ENCODE peak calls at places on chromosomes 11 and 22, in eight cellular contexts. C is vagina, G is cardiac muscle cell, X is ovary, M is GM23338, Q is endothelial cell of umbilical vein, P is H1, I is Peyer's patch. B is an unnamed sample. For H3K4me1, the result is how much of the 10 kb centered on the place peaks cover.

GRCh38 chr11:17391493-17392355 is 3.3 kb upstream of the KCNJ11 start:
- DNase-seq in C (no peak), G (no peak), X (no peak), M (no peak), Q (no peak), P (no peak), I (no peak), B (no peak)

GRCh38 chr11:9003573-9004309 is at the start of gene NRIP3:
- DNase-seq in C (no peak), G (peak), X (peak), M (peak), Q (peak), P (peak), I (peak), B (no peak)

GRCh38 chr22:29212738-29213137 is 7.0 kb downstream of the EMID1 start:
- DNase-seq in C (no peak), G (no peak), X (no peak), M (no peak), Q (no peak), P (no peak), I (no peak), B (no peak)

GRCh38 chr11:27319065-27319464 is 44.0 kb downstream of the CCDC34 start:
- DNase-seq in C (no peak), G (peak), X (no peak), M (no peak), Q (no peak), P (no peak), I (no peak), B (no peak)

GRCh38 chr11:134999490-135000066 is 587.5 kb upstream of the B3GAT1 start:
- DNase-seq in C (peak), G (no peak), X (no peak), M (peak), Q (no peak), P (no peak), I (no peak), B (no peak)

GRCh38 chr22:46914916-46915894 is 152.8 kb downstream of the TBC1D22A start:
- DNase-seq in C (no peak), G (no peak), X (no peak), M (no peak), Q (no peak), P (no peak), I (no peak), B (no peak)

GRCh38 chr11:3124821-3125220 is 40.3 kb downstream of the OSBPL5 start:
- DNase-seq in C (no peak), G (no peak), X (no peak), M (no peak), Q (no peak), P (no peak), I (no peak), B (no peak)

GRCh38 chr22:38853149-38853548 is 9.3 kb upstream of the NPTXR start:
- DNase-seq in C (no peak), G (no peak), X (no peak), M (no peak), Q (no peak), P (no peak), I (no peak), B (no peak)

GRCh38 chr11:86951706-86952105 is 3.5 kb downstream of the FZD4 start:
- DNase-seq in C (no peak), G (no peak), X (no peak), M (no peak), Q (peak), P (no peak), I (no peak), B (no peak)

GRCh38 chr11:88454881-88455280 is 117.3 kb upstream of the CTSC start:
- DNase-seq in C (no peak), G (no peak), X (no peak), M (no peak), Q (no peak), P (no peak), I (no peak), B (no peak)

GRCh38 chr11:61890536-61891330 is 612 bp downstream of the FADS3 start:
- DNase-seq in C (no peak), G (peak), X (peak), M (no peak), Q (peak), P (no peak), I (peak), B (no peak)

GRCh38 chr11:72234514-72234830 is 9.5 kb downstream of the PHOX2A start:
- DNase-seq in C (no peak), G (no peak), X (no peak), M (no peak), Q (no peak), P (no peak), I (no peak), B (no peak)

GRCh38 chr11:29120329-29120695 is 896.5 kb downstream of the KCNA4 start:
- DNase-seq in C (no peak), G (no peak), X (no peak), M (no peak), Q (no peak), P (no peak), I (no peak), B (no peak)

GRCh38 chr11:28701760-28702449 is 593.7 kb downstream of the METTL15 start:
- DNase-seq in C (no peak), G (no peak), X (no peak), M (no peak), Q (peak), P (no peak), I (no peak), B (peak)

GRCh38 chr11:45859661-45860140 is 12.4 kb downstream of the CRY2 start:
- DNase-seq in C (no peak), G (peak), X (peak), M (peak), Q (peak), P (no peak), I (peak), B (no peak)

GRCh38 chr11:16853859-16854258 is 115.4 kb downstream of the C11orf58 start:
- DNase-seq in C (no peak), G (no peak), X (no peak), M (no peak), Q (no peak), P (no peak), I (no peak), B (no peak)

GRCh38 chr11:65454696-65455456 is 32.3 kb downstream of the NEAT1 start:
- DNase-seq in C (no peak), G (peak), X (peak), M (peak), Q (peak), P (peak), I (peak), B (no peak)

GRCh38 chr11:85709983-85710382 is 24.0 kb upstream of the CCDC89 start:
- DNase-seq in C (no peak), G (no peak), X (no peak), M (no peak), Q (no peak), P (no peak), I (no peak), B (no peak)

GRCh38 chr22:28116261-28116673 is 197.2 kb upstream of the PITPNB start:
- DNase-seq in C (no peak), G (peak), X (peak), M (peak), Q (no peak), P (no peak), I (no peak), B (no peak)

GRCh38 chr11:44561275-44561781 is 4.1 kb upstream of the CD82 start:
- DNase-seq in C (no peak), G (no peak), X (no peak), M (no peak), Q (no peak), P (no peak), I (no peak), B (no peak)

GRCh38 chr22:27801197-27801615 is 350 bp downstream of the MN1 start:
- DNase-seq in C (no peak), G (peak), X (peak), M (peak), Q (peak), P (no peak), I (no peak), B (no peak)

GRCh38 chr22:31569126-31569525 is 72.8 kb downstream of the SFI1 start:
- DNase-seq in C (no peak), G (no peak), X (no peak), M (no peak), Q (no peak), P (no peak), I (no peak), B (no peak)

GRCh38 chr22:31692186-31692886 is 30.3 kb upstream of the PISD start:
- DNase-seq in C (no peak), G (peak), X (no peak), M (no peak), Q (no peak), P (no peak), I (no peak), B (no peak)

GRCh38 chr22:42132457-42132856 is 1.8 kb upstream of the CYP2D6 start:
- DNase-seq in C (no peak), G (no peak), X (no peak), M (peak), Q (no peak), P (no peak), I (no peak), B (no peak)

GRCh38 chr11:67632175-67632981 is 2.6 kb upstream of the NUDT8 start:
- DNase-seq in C (no peak), G (no peak), X (no peak), M (no peak), Q (no peak), P (no peak), I (peak), B (no peak)

GRCh38 chr22:31627223-31627731 is 34.7 kb downstream of the PISD start:
- DNase-seq in C (no peak), G (no peak), X (peak), M (no peak), Q (peak), P (no peak), I (peak), B (no peak)

GRCh38 chr22:31611065-31611760 is 50.8 kb downstream of the PISD start:
- DNase-seq in C (no peak), G (peak), X (peak), M (no peak), Q (peak), P (no peak), I (peak), B (no peak)

GRCh38 chr11:14904745-14905103 is 12.7 kb upstream of the CYP2R1 start:
- DNase-seq in C (no peak), G (peak), X (peak), M (peak), Q (peak), P (no peak), I (peak), B (no peak)

GRCh38 chr11:36304349-36304748 is 8.3 kb downstream of the PRR5L start:
- DNase-seq in C (no peak), G (no peak), X (no peak), M (no peak), Q (no peak), P (no peak), I (no peak), B (no peak)

GRCh38 chr11:71309611-71310010 is 57.2 kb upstream of the SHANK2 start:
- DNase-seq in C (peak), G (no peak), X (no peak), M (no peak), Q (no peak), P (no peak), I (peak), B (no peak)

GRCh38 chr11:13008625-13009475 is at the start of gene RASSF10:
- DNase-seq in C (no peak), G (peak), X (no peak), M (peak), Q (peak), P (peak), I (peak), B (no peak)

GRCh38 chr11:30333405-30333804 is 10.5 kb downstream of the ARL14EP start:
- DNase-seq in C (no peak), G (no peak), X (no peak), M (peak), Q (no peak), P (no peak), I (no peak), B (peak)

GRCh38 chr11:43558556-43559127 is 121.9 kb upstream of the HSD17B12 start:
- DNase-seq in C (no peak), G (no peak), X (no peak), M (no peak), Q (no peak), P (no peak), I (no peak), B (no peak)

GRCh38 chr22:45704648-45705047 is 33.0 kb downstream of the ATXN10 start:
- DNase-seq in C (no peak), G (no peak), X (no peak), M (no peak), Q (no peak), P (no peak), I (no peak), B (no peak)

GRCh38 chr11:120467627-120468026 is 43.9 kb upstream of the GRIK4 start:
- DNase-seq in C (no peak), G (no peak), X (no peak), M (no peak), Q (no peak), P (no peak), I (no peak), B (no peak)

GRCh38 chr11:95524328-95525036 is 265.1 kb downstream of the FAM76B start:
- DNase-seq in C (no peak), G (no peak), X (no peak), M (no peak), Q (no peak), P (no peak), I (no peak), B (no peak)

GRCh38 chr11:59611570-59612565 is 3.7 kb downstream of the OSBP start:
- DNase-seq in C (no peak), G (no peak), X (no peak), M (no peak), Q (peak), P (no peak), I (no peak), B (no peak)

GRCh38 chr11:32032052-32032451 is 58.8 kb upstream of the RCN1 start:
- DNase-seq in C (no peak), G (no peak), X (no peak), M (no peak), Q (no peak), P (no peak), I (no peak), B (no peak)

DNA sequence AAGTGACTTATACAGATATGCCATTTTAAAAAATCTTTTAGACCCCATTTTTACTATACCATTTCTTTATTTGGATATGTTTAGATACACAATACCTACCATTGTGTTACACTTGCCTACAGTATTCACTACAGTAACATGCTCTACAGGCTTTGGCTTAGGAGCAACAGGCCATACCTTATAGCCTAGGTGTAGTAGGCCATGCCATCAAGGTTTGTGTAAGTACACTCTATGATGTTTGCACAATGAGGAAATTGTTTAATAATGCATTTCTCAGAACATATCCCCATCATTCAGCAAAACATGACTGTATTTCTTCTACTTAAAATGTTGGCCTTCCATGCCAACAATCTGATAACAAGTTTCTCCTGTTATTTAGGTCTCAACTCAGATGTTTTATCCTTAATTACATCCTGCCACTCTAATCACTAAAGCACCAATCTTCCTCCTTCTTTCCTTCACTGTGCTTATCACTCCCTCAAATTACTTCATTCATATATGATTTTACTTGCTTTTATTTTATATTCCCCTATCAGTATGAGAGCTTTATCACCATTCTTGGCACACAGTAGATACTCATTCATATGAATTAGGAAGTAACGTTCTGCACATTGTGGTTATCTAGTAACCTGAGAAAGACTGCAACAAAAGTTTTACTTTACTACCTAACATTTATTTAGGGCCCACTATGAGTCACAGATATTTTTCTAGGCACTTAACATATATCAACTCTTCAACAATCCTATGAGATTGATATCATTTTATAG is 1559.7 kb upstream of the TENM4 start:
- DNase-seq in C (no peak), G (no peak), X (no peak), M (no peak), Q (peak), P (no peak), I (no peak), B (no peak)
- TF ChIP-seq CTCF in C (no peak), G (no peak), X (no peak), M (no peak), Q (no peak), P (no peak), I (no peak), B (no peak)

DNA sequence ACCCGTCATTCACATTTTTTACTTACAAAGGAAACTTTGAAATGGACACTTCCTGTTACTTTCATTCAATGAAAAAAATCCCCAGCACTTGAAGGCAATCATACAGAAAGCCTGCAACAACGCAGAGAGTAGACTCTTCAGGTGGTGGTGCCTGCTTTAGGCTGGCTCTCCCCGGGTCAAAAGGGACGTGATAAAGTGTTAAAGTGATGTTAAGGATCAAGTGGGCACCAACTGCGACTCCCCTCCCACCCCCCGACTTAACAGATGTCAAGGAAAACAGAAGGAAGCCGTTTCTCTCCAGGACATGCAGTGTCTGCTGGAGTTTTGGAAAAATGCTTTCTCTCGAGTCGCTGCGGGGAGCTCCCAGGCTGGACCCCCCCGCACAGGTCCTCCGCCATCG is 414 bp upstream of the PNPLA3 start:
- DNase-seq in C (no peak), G (peak), X (no peak), M (no peak), Q (peak), P (no peak), I (no peak), B (no peak)
- H3K4me1 ChIP-seq in C (under half), G (under half), X (under half), M (under half), Q (under half), P (under half), I (under half), B (under half)

DNA sequence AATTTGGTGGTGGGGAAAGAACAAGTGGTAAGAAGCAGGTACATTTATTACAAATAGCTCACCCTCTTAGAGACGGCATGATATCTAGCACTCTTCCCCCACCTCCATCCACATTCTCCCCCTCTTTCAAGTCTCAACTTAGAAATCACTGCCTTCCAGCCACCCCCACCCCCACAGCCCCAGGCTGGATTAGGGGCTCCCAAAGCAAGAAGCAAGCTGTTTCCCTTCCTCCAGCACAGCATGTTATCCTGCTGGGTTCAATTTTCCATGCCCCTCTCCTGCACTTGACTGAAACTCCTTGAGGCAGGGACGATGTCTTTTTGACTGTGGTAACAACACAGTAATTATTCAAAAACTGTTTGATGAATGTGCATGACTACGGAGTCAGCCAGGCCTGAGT is 350.7 kb downstream of the LARGE1 start:
- DNase-seq in C (no peak), G (no peak), X (no peak), M (peak), Q (no peak), P (no peak), I (no peak), B (no peak)
- H3K4me3 ChIP-seq in C (no peak), G (no peak), X (no peak), M (no peak), Q (no peak), P (no peak), I (no peak), B (no peak)

GRCh38 chr11:81569999-81570398 is 1163.7 kb downstream of the FAM181B start:
- DNase-seq in C (no peak), G (no peak), X (no peak), M (peak), Q (no peak), P (no peak), I (no peak), B (no peak)
- TF ChIP-seq CTCF in C (no peak), G (no peak), X (no peak), M (no peak), Q (no peak), P (no peak), I (no peak), B (no peak)

GRCh38 chr11:41177791-41178190 is 281.7 kb downstream of the LRRC4C start:
- DNase-seq in C (no peak), G (no peak), X (no peak), M (no peak), Q (no peak), P (no peak), I (no peak), B (no peak)

DNA sequence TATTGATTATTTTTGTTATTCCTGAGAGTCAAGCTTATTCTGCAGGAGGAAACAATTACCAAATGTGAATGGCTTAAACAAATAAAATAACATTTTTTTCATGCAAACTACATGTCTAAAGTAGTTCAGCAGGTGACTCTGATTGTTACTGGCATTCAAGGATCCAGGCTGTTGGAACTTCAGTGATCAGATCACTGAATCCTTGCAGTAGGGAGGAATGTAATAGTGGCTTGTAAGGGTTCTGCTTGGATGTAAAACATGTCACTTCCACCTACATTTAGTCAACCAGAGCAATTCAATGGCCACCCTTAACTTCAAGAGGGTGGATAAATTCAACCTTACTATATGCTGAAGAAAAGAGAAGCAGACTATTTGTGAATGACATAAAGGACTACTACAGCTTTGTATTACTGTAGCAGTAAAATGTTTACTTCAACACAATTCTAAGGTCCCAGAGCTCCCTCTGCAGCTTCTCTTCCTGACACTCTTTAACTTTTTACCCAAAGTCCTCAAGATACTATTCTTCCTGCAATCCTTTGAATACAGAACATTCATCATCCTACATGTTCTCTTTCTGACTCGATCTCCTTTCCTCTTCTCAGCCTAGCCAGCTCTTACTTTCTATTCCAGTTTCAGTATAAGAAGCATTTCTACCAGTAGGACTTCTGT is 284.0 kb downstream of the LRRC4C start:
- DNase-seq in C (no peak), G (no peak), X (no peak), M (peak), Q (no peak), P (no peak), I (no peak), B (no peak)
- H3K4me1 ChIP-seq in C (under half), G (under half), X (under half), M (under half), Q (under half), P (under half), I (under half), B (under half)

GRCh38 chr11:69640260-69640994 is 529 bp upstream of the CCND1 start:
- DNase-seq in C (no peak), G (peak), X (no peak), M (peak), Q (peak), P (no peak), I (peak), B (no peak)

GRCh38 chr11:69642549-69642912 is 1.6 kb downstream of the CCND1 start:
- DNase-seq in C (no peak), G (no peak), X (no peak), M (peak), Q (peak), P (no peak), I (peak), B (no peak)

GRCh38 chr11:69639843-69640242 is 1.1 kb upstream of the CCND1 start:
- DNase-seq in C (no peak), G (no peak), X (no peak), M (no peak), Q (no peak), P (no peak), I (no peak), B (no peak)

GRCh38 chr11:69641681-69642548 is 959 bp downstream of the CCND1 start:
- DNase-seq in C (no peak), G (peak), X (no peak), M (no peak), Q (peak), P (no peak), I (no peak), B (no peak)

GRCh38 chr11:69640995-69641581 is at the start of gene CCND1:
- DNase-seq in C (no peak), G (peak), X (no peak), M (peak), Q (peak), P (no peak), I (peak), B (no peak)
- H3K4me3 ChIP-seq in C (peak), G (peak), X (peak), M (peak), Q (peak), P (peak), I (peak), B (peak)

GRCh38 chr11:73931039-73931645 is 19.7 kb upstream of the DNAJB13 start:
- DNase-seq in C (no peak), G (peak), X (no peak), M (peak), Q (peak), P (peak), I (no peak), B (peak)
- TF ChIP-seq CTCF in C (no peak), G (peak), X (no peak), M (peak), Q (peak), P (peak), I (peak), B (peak)

B was measured in Panc1.